ENCODE peak calls at places on chromosomes 6 and 20, in eight cellular contexts. V is A549, X is prostate gland, M is left ventricle myocardium inferior, R is osteocyte, Z is tibial nerve, N is H1, W is glutamatergic neuron. O is an unnamed sample.

GRCh38 chr6:119446623-119447008 is 97.1 kb upstream of the MAN1A1 start:
- DNase-seq in W (no peak), X (peak; percentile 16), V (no peak), R (no peak), Z (peak; percentile 76), N (no peak), M (no peak), O (peak; percentile 90)

GRCh38 chr20:49398401-49399144 is 83.9 kb downstream of the KCNB1 start:
- DNase-seq in W (no peak), M (no peak), Z (no peak), N (no peak), V (peak; percentile 24), R (no peak), X (no peak), O (no peak)

GRCh38 chr20:4951299-4951698 is 50.0 kb downstream of the SLC23A2 start:
- DNase-seq in R (no peak), M (no peak), N (no peak), X (no peak), V (peak; percentile 41), W (no peak), Z (peak; percentile 24), O (peak; percentile 80)

GRCh38 chr20:57389695-57390603 is 1.2 kb upstream of the RBM38 start:
- DNase-seq in M (no peak), N (peak; percentile 71), R (no peak), X (no peak), Z (no peak), V (no peak), W (peak; percentile 24), O (no peak)

GRCh38 chr6:125748534-125749111 is 809 bp upstream of the HEY2 start:
- DNase-seq in N (no peak), W (no peak), V (no peak), X (peak; percentile 7), Z (peak; percentile 31), M (no peak), R (no peak), O (peak; percentile 3)

GRCh38 chr20:24483435-24484080 is 14.1 kb downstream of the SYNDIG1 start:
- DNase-seq in W (no peak), M (no peak), R (no peak), N (no peak), X (no peak), V (no peak), Z (no peak), O (no peak)

GRCh38 chr6:246349-246748 is 45.9 kb upstream of the DUSP22 start:
- DNase-seq in N (no peak), X (no peak), W (no peak), V (no peak), Z (no peak), R (no peak), M (no peak), O (no peak)

GRCh38 chr6:100001915-100002388 is 7.9 kb upstream of the MCHR2 start:
- DNase-seq in M (no peak), Z (peak; percentile 25), X (peak; percentile 16), N (no peak), V (peak; percentile 10), R (no peak), W (peak; percentile 72), O (peak; percentile 70)

GRCh38 chr6:94953867-94954631 is 623.3 kb upstream of the MANEA start:
- DNase-seq in X (no peak), V (no peak), Z (no peak), N (no peak), R (no peak), M (no peak), W (no peak), O (no peak)

GRCh38 chr6:169949501-169950097 is 198.2 kb downstream of the ERMARD start:
- DNase-seq in M (no peak), W (no peak), Z (no peak), R (no peak), X (no peak), V (no peak), N (no peak), O (no peak)

GRCh38 chr6:44062771-44063560 is 64.3 kb downstream of the MRPL14 start:
- DNase-seq in W (no peak), V (no peak), M (no peak), X (no peak), R (no peak), Z (no peak), N (peak; percentile 95), O (no peak)

GRCh38 chr6:30964075-30964474 is 19.4 kb upstream of the MUC21 start:
- DNase-seq in X (no peak), W (no peak), M (no peak), N (no peak), R (no peak), Z (no peak), V (no peak), O (no peak)

GRCh38 chr20:35582741-35583404 is 32.8 kb upstream of the SPAG4 start:
- DNase-seq in N (no peak), R (no peak), X (no peak), M (no peak), W (no peak), V (no peak), Z (no peak), O (no peak)

GRCh38 chr6:79946242-79946641 is 1.1 kb downstream of the ELOVL4 start:
- DNase-seq in Z (no peak), R (no peak), X (no peak), N (no peak), W (peak; percentile 42), V (peak; percentile 4), M (no peak), O (peak; percentile 13)

GRCh38 chr6:33696538-33697518 is 14.7 kb downstream of the UQCC2 start:
- DNase-seq in W (no peak), N (no peak), M (peak; percentile 60), R (no peak), V (no peak), Z (no peak), X (peak; percentile 70), O (peak; percentile 33)

GRCh38 chr6:152404458-152404857 is 232.7 kb downstream of the SYNE1 start:
- DNase-seq in Z (no peak), V (peak; percentile 43), N (no peak), X (no peak), W (no peak), R (no peak), M (no peak), O (no peak)

GRCh38 chr20:4060054-4060795 is 44.9 kb upstream of the RNF24 start:
- DNase-seq in Z (no peak), M (peak; percentile 71), W (no peak), R (no peak), N (no peak), V (no peak), X (peak; percentile 94), O (no peak)

GRCh38 chr6:20092071-20092566 is 120.2 kb downstream of the MBOAT1 start:
- DNase-seq in M (no peak), X (no peak), Z (peak; percentile 48), W (no peak), V (peak; percentile 16), N (no peak), R (no peak), O (peak; percentile 58)

DNA sequence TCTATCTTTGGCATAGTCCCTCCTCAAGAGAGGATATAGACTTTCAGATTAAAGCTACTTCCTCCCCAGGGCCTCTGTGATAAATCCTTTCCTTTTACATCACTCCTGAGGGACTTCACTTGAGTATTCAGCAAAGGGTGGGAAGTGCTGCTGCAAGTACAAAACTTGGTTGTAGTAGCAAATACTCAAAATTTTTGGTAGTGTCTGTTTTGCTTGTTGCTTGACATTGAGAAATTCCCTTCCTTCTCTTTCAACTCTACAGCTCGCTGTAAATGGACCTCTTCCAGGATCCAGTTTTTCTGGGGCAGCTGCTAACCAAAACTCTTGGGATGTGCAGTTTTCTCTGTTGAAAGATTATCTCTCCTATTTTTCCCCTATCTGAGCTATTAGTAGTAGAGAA is 471.9 kb downstream of the CD109 start:
- DNase-seq in X (no peak), R (no peak), W (no peak), M (no peak), V (no peak), Z (no peak), N (no peak), O (peak; percentile 71)
- TF ChIP-seq CTCF in X (no peak), R (no peak), W (no peak), M (no peak), V (no peak), Z (no peak), N (no peak), O (no peak)

GRCh38 chr20:45459606-45460005 is 9.9 kb upstream of the WFDC2 start:
- DNase-seq in N (no peak), R (no peak), Z (no peak), V (peak; percentile 33), X (no peak), M (no peak), W (no peak), O (peak; percentile 8)
- TF ChIP-seq CTCF in N (no peak), R (peak; percentile 23), Z (no peak), V (no peak), X (no peak), M (no peak), W (no peak), O (peak; percentile 40)

DNA sequence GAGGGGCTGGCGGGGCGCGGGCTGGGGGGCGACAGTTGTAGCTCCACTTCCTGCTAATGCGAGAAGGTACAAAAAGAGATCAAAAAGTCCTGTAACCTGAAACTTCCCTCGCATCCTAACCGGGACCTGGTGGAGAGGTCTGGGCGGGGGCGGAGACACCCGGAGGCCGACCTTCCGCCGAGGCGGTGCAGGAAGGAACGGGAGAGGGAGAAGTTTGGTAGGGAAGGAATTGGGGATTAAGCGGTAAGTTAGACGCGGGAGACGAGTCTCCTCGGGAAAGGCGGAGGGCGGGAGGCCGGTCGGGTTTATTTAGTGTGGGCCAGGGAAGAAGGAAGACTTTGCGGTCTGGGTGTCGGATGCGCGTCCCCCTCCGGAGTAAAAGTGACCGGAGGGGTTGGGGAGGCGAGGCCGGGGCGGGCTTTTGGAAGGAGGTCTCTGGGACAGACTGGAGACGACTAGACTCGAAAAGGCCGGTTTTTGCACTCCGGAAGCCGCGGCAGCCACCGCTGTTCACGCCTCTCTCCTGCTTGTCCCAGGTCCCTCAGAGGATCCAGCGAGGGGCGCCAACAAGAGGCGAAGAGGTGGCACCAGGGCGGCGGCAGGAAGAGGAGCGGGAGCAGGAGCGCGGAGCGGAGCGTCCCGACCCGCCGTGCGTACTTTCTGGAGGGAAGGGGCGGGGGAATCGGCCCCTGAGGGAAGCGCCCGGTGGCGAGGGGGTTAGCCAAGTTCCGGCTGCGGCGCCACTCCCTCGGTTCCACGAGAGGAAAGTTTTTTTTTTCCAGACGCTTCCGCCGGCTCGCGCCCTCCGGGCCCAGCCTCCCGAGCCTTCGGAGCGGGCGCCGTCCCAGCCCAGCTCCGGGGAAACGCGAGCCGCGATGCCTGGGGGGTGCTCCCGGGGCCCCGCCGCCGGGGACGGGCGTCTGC is 732 bp downstream of the TPBG start:
- DNase-seq in M (peak; percentile 58), N (peak; percentile 83), Z (peak; percentile 33), X (peak; percentile 55), V (peak; percentile 44), W (peak; percentile 39), R (peak; percentile 86), O (peak; percentile 69)
- TF ChIP-seq CTCF in M (no peak), N (no peak), Z (no peak), X (no peak), V (no peak), W (no peak), R (no peak), O (no peak)

DNA sequence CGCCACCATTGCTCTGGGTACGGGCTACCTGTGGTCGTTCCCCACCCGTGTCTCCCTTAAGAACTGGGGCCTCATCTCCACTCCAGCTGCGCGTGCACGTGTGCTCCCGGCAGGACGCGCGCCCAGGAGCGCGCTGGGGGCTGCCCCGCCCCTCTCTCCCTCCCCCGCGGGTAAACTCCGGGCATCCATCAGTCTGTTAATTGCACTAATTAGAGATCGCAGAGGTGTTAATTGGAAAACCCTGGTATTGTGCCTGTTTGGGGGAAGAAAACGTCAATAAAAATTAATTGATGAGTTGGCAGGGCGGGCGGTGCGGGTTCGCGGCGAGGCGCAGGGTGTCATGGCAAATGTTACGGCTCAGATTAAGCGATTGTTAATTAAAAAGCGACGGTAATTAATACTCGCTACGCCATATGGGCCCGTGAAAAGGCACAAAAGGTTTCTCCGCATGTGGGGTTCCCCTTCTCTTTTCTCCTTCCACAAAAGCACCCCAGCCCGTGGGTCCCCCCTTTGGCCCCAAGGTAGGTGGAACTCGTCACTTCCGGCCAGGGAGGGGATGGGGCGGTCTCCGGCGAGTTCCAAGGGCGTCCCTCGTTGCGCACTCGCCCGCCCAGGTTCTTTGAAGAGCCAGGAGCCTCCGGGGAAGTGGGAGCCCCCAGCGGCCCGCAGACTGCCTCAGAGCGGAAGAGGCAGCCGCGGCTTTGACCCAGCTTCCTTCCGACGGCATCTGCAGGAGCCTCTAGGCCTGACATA is 14.4 kb downstream of the FOXP4 start:
- DNase-seq in M (peak; percentile 73), N (peak; percentile 80), R (no peak), W (peak; percentile 50), Z (no peak), X (no peak), V (no peak), O (peak; percentile 36)
- TF ChIP-seq CTCF in M (no peak), N (no peak), R (no peak), W (no peak), Z (no peak), X (no peak), V (no peak), O (no peak)